ENCODE peak calls at places on chromosome 15, in nine cellular contexts. P, M, T, S, C, Q, W, K and X are unnamed samples.

GRCh38 chr15:31435256-31435781 is 108.7 kb downstream of the KLF13 start:
- DNase-seq in M (no peak), P (no peak), T (peak), S (peak), W (peak), K (peak), C (peak), Q (peak), X (peak)

GRCh38 chr15:58770519-58770856 is 614 bp upstream of the MINDY2 start:
- DNase-seq in C (no peak), K (peak), Q (no peak), T (no peak), W (peak), S (peak), P (peak), M (no peak), X (no peak)

GRCh38 chr15:31338318-31338878 is 11.8 kb downstream of the KLF13 start:
- DNase-seq in K (peak), T (no peak), C (peak), P (no peak), Q (no peak), W (no peak), M (no peak), S (no peak), X (no peak)

GRCh38 chr15:59005579-59005978 is 18.1 kb downstream of the RNF111 start:
- DNase-seq in T (no peak), K (no peak), W (no peak), Q (no peak), S (no peak), P (no peak), C (no peak), M (no peak), X (no peak)

GRCh38 chr15:98169551-98169950 is 209.0 kb downstream of the ARRDC4 start:
- DNase-seq in M (no peak), T (no peak), P (no peak), K (no peak), C (no peak), W (no peak), Q (no peak), S (no peak), X (no peak)

GRCh38 chr15:91049378-91050127 is 27.2 kb upstream of the VPS33B start:
- DNase-seq in T (no peak), S (peak), C (peak), W (peak), M (no peak), Q (peak), K (peak), P (no peak), X (peak)

GRCh38 chr15:44101944-44102343 is 93.1 kb downstream of the FRMD5 start:
- DNase-seq in W (peak), T (no peak), K (peak), C (no peak), Q (no peak), P (peak), M (no peak), S (peak), X (no peak)

GRCh38 chr15:29612701-29613100 is 209.6 kb downstream of the TJP1 start:
- DNase-seq in M (no peak), P (no peak), S (peak), T (no peak), C (no peak), K (no peak), Q (no peak), W (no peak), X (no peak)

GRCh38 chr15:86044981-86045380 is 34.7 kb upstream of the AGBL1 start:
- DNase-seq in T (no peak), W (no peak), P (no peak), Q (no peak), K (no peak), M (no peak), S (no peak), C (no peak), X (no peak)

GRCh38 chr15:47720555-47720954 is 3.2 kb downstream of the SEMA6D start:
- DNase-seq in W (no peak), K (peak), T (no peak), S (peak), C (no peak), Q (no peak), P (no peak), M (no peak), X (no peak)

GRCh38 chr15:89203705-89204273 is 17.6 kb downstream of the RLBP1 start:
- DNase-seq in K (no peak), M (no peak), S (no peak), C (no peak), Q (no peak), T (no peak), P (no peak), W (no peak), X (no peak)

GRCh38 chr15:62857411-62857853 is 185.1 kb upstream of the TPM1 start:
- DNase-seq in T (no peak), P (no peak), K (no peak), Q (no peak), C (no peak), W (no peak), S (no peak), M (no peak), X (no peak)

GRCh38 chr15:65416845-65417416 is 5.8 kb downstream of the IGDCC4 start:
- DNase-seq in Q (no peak), M (no peak), S (peak), P (no peak), K (peak), W (no peak), T (no peak), C (no peak), X (no peak)

GRCh38 chr15:65413760-65414144 is 9.0 kb downstream of the IGDCC4 start:
- DNase-seq in W (no peak), S (no peak), P (no peak), K (no peak), M (no peak), Q (no peak), C (no peak), T (no peak), X (no peak)

GRCh38 chr15:65413051-65413759 is 9.5 kb downstream of the IGDCC4 start:
- DNase-seq in T (no peak), S (no peak), P (no peak), K (no peak), M (no peak), Q (no peak), W (no peak), C (no peak), X (no peak)

GRCh38 chr15:65412556-65412955 is 10.2 kb downstream of the IGDCC4 start:
- DNase-seq in C (no peak), S (no peak), M (no peak), Q (no peak), W (no peak), P (no peak), T (no peak), K (peak), X (no peak)

GRCh38 chr15:65414841-65415621 is 7.7 kb downstream of the IGDCC4 start:
- DNase-seq in M (no peak), S (peak), T (no peak), P (peak), Q (peak), K (peak), C (peak), W (no peak), X (no peak)
- TF ChIP-seq CTCF in M (no peak), S (peak), T (no peak), P (no peak), Q (no peak), K (no peak), C (no peak), W (no peak), X (peak)

GRCh38 chr15:45254405-45255293 is 2.6 kb downstream of the SLC28A2 start:
- DNase-seq in S (peak), W (peak), Q (no peak), T (no peak), C (no peak), M (no peak), K (peak), P (peak), X (no peak)

GRCh38 chr15:45251888-45252287 is at the start of gene SLC28A2:
- DNase-seq in T (no peak), M (no peak), W (no peak), P (no peak), C (no peak), S (no peak), Q (no peak), K (no peak), X (no peak)

GRCh38 chr15:45249125-45249780 is 2.8 kb upstream of the SLC28A2 start:
- DNase-seq in M (no peak), W (no peak), P (no peak), S (no peak), Q (no peak), K (no peak), C (peak), T (no peak), X (no peak)

DNA sequence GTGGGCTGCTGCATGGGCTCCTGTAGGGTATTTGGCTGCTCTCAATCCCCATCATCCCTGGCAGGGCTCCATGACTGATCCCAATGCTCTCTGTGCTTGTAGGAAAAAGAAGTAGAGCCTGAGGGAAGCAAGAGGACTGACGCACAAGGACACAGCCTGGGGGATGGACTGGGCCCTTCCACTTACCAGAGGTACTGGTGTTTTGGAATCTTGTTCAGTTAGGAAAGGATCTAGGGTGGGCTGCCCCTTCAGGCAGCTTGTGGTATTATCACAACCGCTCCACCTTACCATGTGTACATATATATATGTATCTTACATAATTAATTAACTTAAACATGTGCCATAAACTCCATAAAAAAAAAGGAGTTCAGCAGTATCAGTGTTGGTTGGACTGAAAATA is 1.3 kb downstream of the SLC28A2 start:
- DNase-seq in P (no peak), T (no peak), M (no peak), W (no peak), Q (no peak), S (no peak), C (no peak), K (no peak), X (no peak)
- TF ChIP-seq CTCF in P (no peak), T (no peak), M (no peak), W (peak), Q (peak), S (peak), C (no peak), K (no peak), X (peak)

GRCh38 chr15:50884583-50884982 is 23.9 kb upstream of the AP4E1 start:
- DNase-seq in C (no peak), P (no peak), W (peak), M (no peak), Q (no peak), T (no peak), K (no peak), S (peak), X (no peak)

GRCh38 chr15:50886611-50887350 is 21.7 kb upstream of the AP4E1 start:
- DNase-seq in Q (no peak), M (no peak), P (no peak), T (no peak), C (no peak), K (no peak), S (no peak), W (no peak), X (no peak)

GRCh38 chr15:50888054-50888453 is 20.4 kb upstream of the AP4E1 start:
- DNase-seq in S (peak), P (no peak), Q (no peak), T (no peak), K (no peak), W (no peak), C (no peak), M (no peak), X (no peak)

GRCh38 chr15:50883903-50884302 is 24.6 kb upstream of the AP4E1 start:
- DNase-seq in S (peak), W (no peak), P (no peak), M (no peak), T (no peak), K (peak), C (peak), Q (no peak), X (no peak)

DNA sequence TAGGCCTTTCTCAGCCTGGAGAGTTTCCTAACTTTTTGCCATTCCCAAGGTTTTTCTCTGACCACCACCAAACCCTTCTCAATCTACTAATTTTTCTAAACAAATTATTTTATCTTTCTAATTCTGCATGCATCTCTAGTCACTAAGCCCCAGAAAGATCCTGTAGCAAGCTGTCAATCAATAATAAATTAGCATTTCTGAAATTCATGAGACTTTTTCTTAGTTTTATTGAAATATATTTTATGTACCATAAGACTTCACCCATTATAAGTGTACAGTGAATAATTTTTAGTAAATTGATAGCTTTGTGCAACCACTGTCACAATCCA is 22.4 kb upstream of the AP4E1 start:
- DNase-seq in W (no peak), Q (no peak), C (no peak), S (no peak), M (no peak), P (no peak), T (no peak), K (no peak), X (no peak)
- TF ChIP-seq CTCF in W (no peak), Q (no peak), C (no peak), S (no peak), M (no peak), P (no peak), T (no peak), K (no peak), X (no peak)

DNA sequence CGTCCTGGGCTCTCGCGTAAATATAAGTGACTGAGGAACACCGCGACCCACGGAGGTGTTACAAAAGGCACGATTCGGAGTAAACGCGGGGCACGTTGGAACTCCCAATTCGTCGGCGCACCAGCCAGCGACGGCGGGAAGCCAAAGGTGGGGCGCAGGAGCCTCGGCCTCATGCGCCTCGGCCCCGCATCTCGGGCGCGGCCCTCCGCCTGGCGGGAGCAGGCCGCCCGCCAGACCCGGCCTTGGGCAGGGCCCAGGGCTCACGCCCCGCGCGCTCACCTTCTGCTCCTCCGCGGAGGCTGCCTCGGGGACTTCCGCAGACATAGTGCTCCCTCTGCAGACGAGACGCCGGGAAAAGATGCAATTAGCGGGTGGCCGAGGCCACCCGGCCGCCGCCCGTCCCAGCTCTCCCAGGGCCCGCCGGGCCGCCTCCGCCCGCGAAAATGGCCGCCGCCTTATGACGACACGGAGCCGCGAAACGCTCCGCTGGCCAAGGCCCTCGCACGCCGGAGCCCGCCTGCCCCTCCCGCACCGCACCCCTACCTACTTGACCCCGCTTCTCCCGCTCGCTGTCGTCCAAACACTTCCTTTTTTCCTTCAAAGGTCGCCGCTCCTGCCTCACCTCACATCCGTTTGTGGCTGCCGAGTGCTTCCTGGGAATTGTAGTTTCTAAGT is at the start of gene ARPP19:
- DNase-seq in Q (peak), K (peak), M (peak), C (peak), T (peak), S (peak), P (peak), W (peak), X (peak)
- TF ChIP-seq CTCF in Q (no peak), K (no peak), M (no peak), C (no peak), T (no peak), S (peak), P (peak), W (no peak), X (no peak)

DNA sequence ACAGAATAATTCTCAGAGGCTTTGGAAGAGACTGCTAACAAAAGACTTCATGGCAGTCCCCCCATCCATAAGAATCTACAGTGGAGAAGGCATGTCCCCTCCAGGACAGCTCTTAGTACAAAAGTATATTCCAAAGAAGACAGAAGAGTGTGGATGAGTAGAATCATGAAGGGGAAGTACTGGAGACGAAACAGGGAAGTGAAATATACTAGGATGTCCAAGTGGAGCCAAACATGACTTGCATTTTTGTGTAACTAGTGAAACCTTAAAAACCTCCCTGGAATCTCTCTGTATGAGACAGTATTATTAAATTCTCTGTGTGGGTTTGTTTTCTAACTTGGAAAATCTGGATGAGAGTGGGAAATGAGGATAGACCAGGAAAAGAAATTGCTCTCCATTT is 312.4 kb downstream of the RSL24D1 start:
- DNase-seq in Q (no peak), P (no peak), K (no peak), C (no peak), T (no peak), S (no peak), M (no peak), W (no peak), X (no peak)
- TF ChIP-seq CTCF in Q (no peak), P (no peak), K (no peak), C (no peak), T (no peak), S (no peak), M (no peak), W (no peak), X (no peak)

DNA sequence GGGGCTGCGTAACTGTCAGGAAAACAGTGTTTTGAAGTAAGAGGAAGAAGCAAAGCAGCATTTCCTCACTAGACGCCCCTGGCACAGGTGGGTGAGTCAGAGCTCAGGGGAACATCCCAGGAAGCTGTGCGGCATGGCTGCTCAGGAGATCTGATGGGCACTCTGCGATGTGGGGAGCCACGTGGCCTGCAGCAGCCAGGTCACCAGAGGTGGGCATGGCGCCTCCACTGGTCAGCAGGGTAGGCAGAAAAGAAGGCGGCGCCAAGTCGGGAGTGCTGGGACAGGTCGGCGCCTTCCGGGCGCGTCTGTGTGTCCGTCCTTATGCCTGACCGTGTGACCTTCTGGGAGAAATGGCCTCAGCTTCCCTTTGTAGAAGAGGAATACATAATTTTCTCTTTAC is 249.9 kb upstream of the ST8SIA2 start:
- DNase-seq in P (no peak), Q (no peak), K (no peak), S (no peak), M (no peak), T (no peak), C (no peak), W (no peak), X (no peak)
- TF ChIP-seq CTCF in P (no peak), Q (no peak), K (no peak), S (no peak), M (no peak), T (no peak), C (no peak), W (no peak), X (no peak)

GRCh38 chr15:77572186-77572585 is 60.5 kb downstream of the LINGO1 start:
- DNase-seq in P (no peak), W (no peak), T (no peak), Q (no peak), M (no peak), C (no peak), K (no peak), S (no peak), X (no peak)
- TF ChIP-seq CTCF in P (no peak), W (no peak), T (no peak), Q (no peak), M (no peak), C (no peak), K (no peak), S (no peak), X (no peak)

GRCh38 chr15:55564347-55565145 is 23.6 kb downstream of the PYGO1 start:
- DNase-seq in K (no peak), Q (no peak), W (no peak), C (no peak), P (no peak), S (no peak), M (no peak), T (no peak), X (no peak)
- TF ChIP-seq CTCF in K (no peak), Q (peak), W (no peak), C (no peak), P (no peak), S (no peak), M (no peak), T (no peak), X (peak)

GRCh38 chr15:100681335-100681746 is 79.0 kb downstream of the ASB7 start:
- DNase-seq in Q (no peak), C (no peak), P (no peak), T (peak), S (no peak), W (no peak), M (no peak), K (no peak), X (no peak)
- TF ChIP-seq CTCF in Q (no peak), C (no peak), P (no peak), T (no peak), S (no peak), W (no peak), M (no peak), K (no peak), X (no peak)